ENCODE peak calls at places on chromosomes 13 and 19, in four cellular contexts. F is PC-9, L is cardiac muscle cell, Z is AG09319. N is an unnamed sample.

GRCh38 chr19:12840091-12841079 is 2.1 kb downstream of the MAST1 start:
- DNase-seq in L (peak), F (peak), Z (no peak), N (peak)

GRCh38 chr13:95335667-95336066 is 34.4 kb upstream of the ABCC4 start:
- DNase-seq in Z (no peak), F (peak), L (no peak), N (no peak)

GRCh38 chr19:35346193-35347052 is 1.3 kb upstream of the FFAR1 start:
- DNase-seq in L (no peak), F (no peak), Z (no peak), N (no peak)

GRCh38 chr13:64725492-64725891 is 2504.6 kb downstream of the PCDH9 start:
- DNase-seq in L (no peak), F (no peak), Z (no peak), N (no peak)

GRCh38 chr13:88656751-88657150 is 985.6 kb downstream of the SLITRK5 start:
- DNase-seq in L (no peak), F (no peak), Z (no peak), N (no peak)

GRCh38 chr19:47438793-47439220 is 19.5 kb upstream of the MEIS3 start:
- DNase-seq in F (peak), Z (no peak), L (no peak), N (no peak)

GRCh38 chr13:37715606-37716015 is 117.0 kb upstream of the POSTN start:
- DNase-seq in L (peak), F (peak), Z (no peak), N (no peak)

GRCh38 chr13:25608181-25608580 is 236.4 kb downstream of the ATP8A2 start:
- DNase-seq in F (no peak), Z (no peak), L (no peak), N (no peak)

GRCh38 chr13:24254151-24254810 is 55.1 kb upstream of the C1QTNF9 start:
- DNase-seq in Z (no peak), F (no peak), L (peak), N (no peak)

GRCh38 chr19:46373573-46374359 is 26.9 kb downstream of the PPP5C start:
- DNase-seq in Z (no peak), L (no peak), F (peak), N (no peak)

GRCh38 chr19:4414800-4415251 is 12.4 kb downstream of the CHAF1A start:
- DNase-seq in L (peak), Z (no peak), F (no peak), N (no peak)

GRCh38 chr13:46179576-46180368 is 2.2 kb downstream of the LCP1 start:
- DNase-seq in L (no peak), Z (no peak), F (no peak), N (no peak)

GRCh38 chr13:114067886-114068722 is 64.3 kb downstream of the RASA3 start:
- DNase-seq in L (no peak), Z (no peak), F (no peak), N (no peak)

GRCh38 chr13:82747948-82748347 is 1134.3 kb downstream of the SLITRK1 start:
- DNase-seq in Z (peak), F (no peak), L (peak), N (no peak)

GRCh38 chr13:74871671-74872070 is 610.3 kb downstream of the TBC1D4 start:
- DNase-seq in Z (no peak), L (no peak), F (no peak), N (no peak)

GRCh38 chr19:18379803-18380747 is 5.9 kb upstream of the GDF15 start:
- DNase-seq in L (peak), F (peak), Z (peak), N (no peak)

GRCh38 chr13:106145070-106145469 is 390.4 kb downstream of the EFNB2 start:
- DNase-seq in L (no peak), Z (no peak), F (no peak), N (no peak)

GRCh38 chr13:30105381-30105780 is 202.0 kb downstream of the KATNAL1 start:
- DNase-seq in Z (no peak), F (no peak), L (no peak), N (no peak)
- TF ChIP-seq CTCF in Z (no peak), F (no peak), L (no peak), N (no peak)

GRCh38 chr19:33212024-33212772 is 13.5 kb downstream of the SLC7A10 start:
- DNase-seq in L (no peak), Z (no peak), F (no peak), N (no peak)

GRCh38 chr19:33216198-33216830 is 9.3 kb downstream of the SLC7A10 start:
- DNase-seq in L (no peak), Z (no peak), F (no peak), N (no peak)

GRCh38 chr19:33212773-33213172 is 12.9 kb downstream of the SLC7A10 start:
- DNase-seq in Z (no peak), L (no peak), F (no peak), N (no peak)

GRCh38 chr19:33215438-33216197 is 10.0 kb downstream of the SLC7A10 start:
- DNase-seq in F (no peak), Z (no peak), L (no peak), N (no peak)

GRCh38 chr19:33214621-33215020 is 11.0 kb downstream of the SLC7A10 start:
- DNase-seq in F (no peak), Z (no peak), L (peak), N (no peak)
- TF ChIP-seq CTCF in F (no peak), Z (peak), L (peak), N (no peak)

GRCh38 chr19:40798223-40798996 is 581 bp upstream of the EGLN2 start:
- DNase-seq in L (peak), Z (peak), F (peak), N (peak)
- TF ChIP-seq CTCF in L (peak), Z (peak), F (peak), N (no peak)

GRCh38 chr19:1602091-1602707 is 3.1 kb downstream of the UQCR11 start:
- DNase-seq in Z (no peak), L (no peak), F (no peak), N (no peak)

GRCh38 chr19:1601613-1602064 is 3.6 kb downstream of the UQCR11 start:
- DNase-seq in L (no peak), F (no peak), Z (no peak), N (no peak)

GRCh38 chr19:1608414-1609391 is 3.4 kb upstream of the UQCR11 start:
- DNase-seq in L (no peak), Z (no peak), F (peak), N (no peak)

GRCh38 chr19:1606138-1606651 is 933 bp upstream of the UQCR11 start:
- DNase-seq in F (no peak), L (no peak), Z (no peak), N (no peak)

GRCh38 chr19:1605236-1606137 is at the start of gene UQCR11:
- DNase-seq in F (peak), L (peak), Z (peak), N (peak)
- TF ChIP-seq CTCF in F (peak), L (peak), Z (peak), N (no peak)

DNA sequence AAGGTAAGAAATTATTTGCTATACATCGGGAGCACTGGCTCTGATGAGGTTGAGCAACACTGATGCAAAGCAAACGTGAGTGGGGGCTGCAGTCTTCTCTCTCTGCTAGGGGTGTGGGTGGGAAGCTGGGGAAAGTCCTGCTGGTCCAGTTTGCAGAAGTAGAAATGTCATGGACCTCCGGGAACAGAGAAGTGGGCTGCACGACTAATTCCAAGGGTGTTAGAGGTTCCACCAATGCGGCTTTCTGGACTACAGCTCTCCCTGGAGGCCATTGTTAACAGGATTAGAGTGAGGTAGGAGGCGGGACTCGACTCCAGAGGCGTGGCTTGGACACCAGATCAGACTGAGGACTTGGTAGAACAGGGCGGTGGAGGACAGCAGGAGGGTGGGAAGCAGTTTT is 5.7 kb upstream of the FBXO27 start:
- DNase-seq in F (no peak), Z (no peak), L (peak), N (peak)
- TF ChIP-seq CTCF in F (no peak), Z (peak), L (peak), N (no peak)

GRCh38 chr19:48637449-48637947 is 319 bp upstream of the DBP start:
- DNase-seq in L (peak), Z (peak), F (peak), N (peak)

GRCh38 chr19:48635966-48636858 is 967 bp downstream of the DBP start:
- DNase-seq in Z (no peak), L (no peak), F (peak), N (no peak)

GRCh38 chr19:48635263-48635965 is 1.8 kb downstream of the DBP start:
- DNase-seq in F (peak), Z (no peak), L (peak), N (peak)

GRCh38 chr19:48637948-48638830 is 1.0 kb upstream of the DBP start:
- DNase-seq in Z (peak), F (peak), L (peak), N (peak)

GRCh38 chr19:48636859-48637448 is at the start of gene DBP:
- DNase-seq in L (no peak), F (peak), Z (no peak), N (no peak)
- TF ChIP-seq CTCF in L (peak), F (peak), Z (peak), N (no peak)